ENCODE peak calls at places on chromosome 3, in six cellular contexts. C is aorta; N is NCI-H510A treated with DMSO at 0.1 percent for 48 hours; Y is neural progenitor cell; S is heart right ventricle; U is stimulated activated CD8-positive, alpha-beta memory T cell treated with anti-CD3 and anti-CD28 coated beads, Interleukin-4, amount 100 ng/mL, for 4 hours. X is an unnamed sample.

GRCh38 chr3:79018671-79019136 is 749.1 kb downstream of the ROBO1 start:
- DNase-seq in C (peak), Y (peak), S (peak), U (no peak), N (peak), X (no peak)

GRCh38 chr3:182063742-182064141 is 352.0 kb downstream of the SOX2 start:
- DNase-seq in S (no peak), Y (no peak), C (no peak), N (no peak), U (no peak), X (no peak)

GRCh38 chr3:129068291-129068886 is 7.8 kb downstream of the GP9 start:
- DNase-seq in Y (no peak), N (no peak), S (no peak), C (peak), U (no peak), X (no peak)

GRCh38 chr3:180066598-180066997 is 29.9 kb upstream of the PEX5L start:
- DNase-seq in N (no peak), U (no peak), S (no peak), C (no peak), Y (no peak), X (no peak)

GRCh38 chr3:165643433-165643824 is 193.8 kb downstream of the BCHE start:
- DNase-seq in N (peak), U (no peak), Y (no peak), C (no peak), S (no peak), X (no peak)

GRCh38 chr3:190041333-190042041 is 79.2 kb downstream of the P3H2 start:
- DNase-seq in C (no peak), N (no peak), S (no peak), Y (peak), U (no peak), X (no peak)

GRCh38 chr3:186901135-186901734 is 29.1 kb upstream of the ST6GAL1 start:
- DNase-seq in N (no peak), U (no peak), C (no peak), Y (no peak), S (no peak), X (no peak)

GRCh38 chr3:69282191-69282590 is 103.7 kb downstream of the FRMD4B start:
- DNase-seq in C (no peak), S (no peak), N (no peak), Y (no peak), U (peak), X (no peak)

GRCh38 chr3:150775001-150775599 is 12.1 kb upstream of the SIAH2 start:
- DNase-seq in S (no peak), U (no peak), C (no peak), N (no peak), Y (no peak), X (no peak)

GRCh38 chr3:48437812-48438211 is 2.1 kb downstream of the CCDC51 start:
- DNase-seq in U (no peak), N (no peak), C (no peak), S (no peak), Y (no peak), X (no peak)

GRCh38 chr3:176919836-176920760 is 277.2 kb downstream of the TBL1XR1 start:
- DNase-seq in Y (no peak), C (no peak), U (no peak), S (no peak), N (peak), X (no peak)